ENCODE peak calls at places on chromosomes 6 and 20, in seven cellular contexts. K is cardiac muscle cell, T is skeletal muscle cell, H is astrocyte of the spinal cord, Q is fibroblast of pulmonary artery, V is lung, Z is AG04450. R is an unnamed sample.

GRCh38 chr20:22807646-22808045 is 223.3 kb upstream of the FOXA2 start:
- DNase-seq in K (no peak), T (no peak), H (no peak), Q (no peak), V (no peak), Z (no peak), R (no peak)

GRCh38 chr20:12152996-12153395 is 235.3 kb downstream of the BTBD3 start:
- DNase-seq in K (no peak), T (peak), H (peak), Q (peak), V (no peak), Z (peak), R (no peak)

GRCh38 chr6:168447282-168447681 is 6.3 kb downstream of the SMOC2 start:
- DNase-seq in K (no peak), T (no peak), H (no peak), Q (no peak), V (no peak), Z (no peak), R (no peak)

GRCh38 chr6:13217206-13217905 is 111.0 kb downstream of the TBC1D7 start:
- DNase-seq in K (peak), T (peak), H (peak), Q (peak), V (no peak), Z (no peak), R (no peak)

GRCh38 chr20:7848351-7848750 is 91.9 kb downstream of the HAO1 start:
- DNase-seq in K (no peak), T (no peak), H (no peak), Q (no peak), V (no peak), Z (no peak), R (no peak)

GRCh38 chr6:158143700-158144099 is 24.4 kb downstream of the SERAC1 start:
- DNase-seq in K (no peak), T (no peak), H (no peak), Q (peak), V (no peak), Z (no peak), R (no peak)

GRCh38 chr20:47785900-47786762 is 850 bp upstream of the SULF2 start:
- DNase-seq in K (peak), T (peak), H (peak), Q (peak), V (peak), Z (no peak), R (peak)

GRCh38 chr20:3166338-3166912 is 6.8 kb upstream of the FASTKD5 start:
- DNase-seq in K (no peak), T (no peak), H (no peak), Q (no peak), V (no peak), Z (no peak), R (no peak)

GRCh38 chr20:16493486-16493885 is 79.8 kb downstream of the KIF16B start:
- DNase-seq in K (no peak), T (no peak), H (no peak), Q (no peak), V (no peak), Z (no peak), R (no peak)

GRCh38 chr6:162999575-163000285 is 272.0 kb downstream of the PACRG start:
- DNase-seq in K (no peak), T (peak), H (peak), Q (peak), V (no peak), Z (no peak), R (no peak)

GRCh38 chr6:79762370-79762769 is 131.2 kb downstream of the SH3BGRL2 start:
- DNase-seq in K (peak), T (no peak), H (peak), Q (peak), V (no peak), Z (no peak), R (no peak)

GRCh38 chr6:152635949-152636674 is 1.1 kb downstream of the SYNE1 start:
- DNase-seq in K (peak), T (no peak), H (peak), Q (peak), V (no peak), Z (no peak), R (no peak)

GRCh38 chr6:160394654-160395035 is 46.5 kb downstream of the SLC22A3 start:
- DNase-seq in K (no peak), T (no peak), H (no peak), Q (no peak), V (no peak), Z (no peak), R (no peak)

GRCh38 chr6:504446-504980 is 113.0 kb downstream of the IRF4 start:
- DNase-seq in K (no peak), T (no peak), H (no peak), Q (no peak), V (no peak), Z (no peak), R (no peak)

GRCh38 chr20:38697306-38697705 is 27.0 kb upstream of the SLC32A1 start:
- DNase-seq in K (no peak), T (no peak), H (no peak), Q (no peak), V (no peak), Z (no peak), R (no peak)

GRCh38 chr6:96520851-96521115 is 823 bp upstream of the UFL1 start:
- DNase-seq in K (no peak), T (no peak), H (no peak), Q (no peak), V (no peak), Z (no peak), R (no peak)

GRCh38 chr6:120774275-120774674 is 560.0 kb downstream of the TBC1D32 start:
- DNase-seq in K (no peak), T (peak), H (peak), Q (peak), V (no peak), Z (no peak), R (no peak)

GRCh38 chr6:3899061-3899460 is 49.9 kb downstream of the FAM50B start:
- DNase-seq in K (no peak), T (no peak), H (no peak), Q (no peak), V (no peak), Z (no peak), R (no peak)

GRCh38 chr6:43077981-43078411 is 1.9 kb downstream of the PTK7 start:
- DNase-seq in K (no peak), T (no peak), H (no peak), Q (peak), V (no peak), Z (no peak), R (no peak)

GRCh38 chr20:23121766-23122095 is 35.6 kb upstream of the CD93 start:
- DNase-seq in K (no peak), T (no peak), H (no peak), Q (no peak), V (no peak), Z (no peak), R (no peak)

GRCh38 chr6:162856885-162857284 is 129.1 kb downstream of the PACRG start:
- DNase-seq in K (peak), T (peak), H (peak), Q (peak), V (no peak), Z (peak), R (peak)

GRCh38 chr6:160792711-160793110 is 90.7 kb downstream of the PLG start:
- DNase-seq in K (no peak), T (no peak), H (no peak), Q (no peak), V (no peak), Z (no peak), R (no peak)

GRCh38 chr20:38195521-38195920 is 30.5 kb upstream of the TGM2 start:
- DNase-seq in K (no peak), T (no peak), H (no peak), Q (no peak), V (no peak), Z (no peak), R (no peak)

GRCh38 chr6:112030965-112031660 is 22.8 kb upstream of the CCN6 start:
- DNase-seq in K (no peak), T (no peak), H (no peak), Q (no peak), V (no peak), Z (no peak), R (no peak)

GRCh38 chr6:119308048-119308570 is 41.5 kb downstream of the MAN1A1 start:
- DNase-seq in K (no peak), T (peak), H (peak), Q (peak), V (no peak), Z (no peak), R (no peak)

GRCh38 chr6:411402-412145 is 20.0 kb downstream of the IRF4 start:
- DNase-seq in K (no peak), T (no peak), H (no peak), Q (no peak), V (no peak), Z (no peak), R (no peak)

GRCh38 chr6:18561006-18561750 is 174.0 kb downstream of the RNF144B start:
- DNase-seq in K (no peak), T (no peak), H (no peak), Q (peak), V (no peak), Z (no peak), R (no peak)

GRCh38 chr20:37564388-37565133 is 36.9 kb upstream of the BLCAP start:
- DNase-seq in K (peak), T (no peak), H (peak), Q (peak), V (no peak), Z (no peak), R (peak)

GRCh38 chr6:99066041-99066440 is 118.3 kb upstream of the FBXL4 start:
- DNase-seq in K (no peak), T (no peak), H (no peak), Q (no peak), V (no peak), Z (no peak), R (no peak)
- H3K4me3 ChIP-seq in K (no peak), T (no peak), H (no peak), Q (no peak), V (no peak), Z (no peak), R (no peak)

GRCh38 chr6:27290065-27290849 is 21.8 kb downstream of the POM121L2 start:
- DNase-seq in K (peak), T (no peak), H (no peak), Q (peak), V (no peak), Z (no peak), R (no peak)
- H3K4me3 ChIP-seq in K (peak), T (peak), H (no peak), Q (peak), V (no peak), Z (no peak), R (no peak)

GRCh38 chr6:12116264-12116800 is 104.2 kb downstream of the HIVEP1 start:
- DNase-seq in K (no peak), T (no peak), H (no peak), Q (no peak), V (no peak), Z (no peak), R (no peak)
- H3K4me3 ChIP-seq in K (no peak), T (no peak), H (no peak), Q (no peak), V (no peak), Z (no peak), R (no peak)

DNA sequence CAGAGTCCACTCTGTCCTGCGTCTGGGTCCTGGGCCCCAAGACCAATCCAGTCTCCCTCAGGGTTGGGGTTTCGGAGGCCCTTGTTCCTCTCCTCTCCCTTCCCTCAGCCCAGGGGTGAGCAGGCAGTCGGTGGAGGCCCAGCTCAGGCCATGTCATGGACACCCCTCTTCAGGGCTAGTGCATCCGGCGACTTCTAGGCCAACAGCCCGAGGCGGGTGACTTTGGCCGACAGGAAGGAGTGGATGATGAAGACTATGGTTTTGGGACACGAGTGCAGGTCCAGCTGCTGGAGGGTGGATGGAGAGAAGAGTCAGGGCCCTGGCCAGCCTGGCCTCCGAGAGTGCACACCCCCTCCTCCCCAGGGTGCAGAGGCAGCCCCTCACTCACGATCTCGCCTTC is 7.0 kb upstream of the CDK5RAP1 start:
- DNase-seq in K (no peak), T (no peak), H (no peak), Q (no peak), V (no peak), Z (no peak), R (no peak)
- H3K4me3 ChIP-seq in K (no peak), T (no peak), H (no peak), Q (no peak), V (no peak), Z (no peak), R (no peak)

GRCh38 chr20:52311209-52311794 is 119.7 kb upstream of the ZFP64 start:
- DNase-seq in K (peak), T (no peak), H (no peak), Q (no peak), V (no peak), Z (no peak), R (no peak)

GRCh38 chr20:52318601-52319000 is 127.0 kb upstream of the ZFP64 start:
- DNase-seq in K (no peak), T (no peak), H (no peak), Q (no peak), V (no peak), Z (no peak), R (no peak)

GRCh38 chr20:52312131-52312729 is 120.7 kb upstream of the ZFP64 start:
- DNase-seq in K (peak), T (peak), H (peak), Q (peak), V (peak), Z (peak), R (peak)

DNA sequence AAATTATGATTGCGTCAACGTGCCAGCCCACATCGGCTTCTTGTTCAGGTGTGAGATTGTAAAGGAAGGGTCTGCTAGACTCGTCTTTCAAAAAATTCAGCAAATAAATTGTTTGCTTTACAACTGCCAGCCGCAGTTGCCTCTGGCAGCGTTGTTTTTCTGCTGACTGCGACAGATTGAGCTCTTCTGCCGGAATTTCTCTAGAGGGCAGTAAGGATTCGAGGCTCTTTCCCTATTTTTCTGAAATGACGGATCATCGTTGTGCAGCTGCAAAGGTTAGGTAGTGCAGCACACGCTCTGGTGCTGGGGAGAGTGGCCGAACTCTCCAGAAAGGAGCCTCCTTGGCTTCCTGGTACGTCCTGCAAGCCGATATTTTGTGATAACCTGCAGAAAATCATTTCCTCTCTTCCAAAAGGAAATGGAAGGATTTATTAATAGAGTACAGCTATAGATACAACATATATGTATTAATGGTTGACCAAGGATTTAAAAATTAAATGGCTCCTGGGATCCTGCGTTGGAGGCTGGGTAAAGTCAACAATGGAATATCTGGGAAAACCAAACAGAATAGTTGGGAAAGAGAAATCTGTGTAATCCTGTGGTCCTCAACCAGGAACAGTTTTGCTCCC is 121.9 kb upstream of the ZFP64 start:
- DNase-seq in K (peak), T (no peak), H (peak), Q (peak), V (no peak), Z (no peak), R (peak)
- H3K4me3 ChIP-seq in K (no peak), T (no peak), H (no peak), Q (no peak), V (no peak), Z (no peak), R (no peak)

GRCh38 chr20:62155428-62156253 is 12.1 kb downstream of the SS18L1 start:
- DNase-seq in K (no peak), T (no peak), H (no peak), Q (no peak), V (no peak), Z (no peak), R (no peak)
- H3K4me3 ChIP-seq in K (no peak), T (no peak), H (no peak), Q (no peak), V (no peak), Z (no peak), R (no peak)

GRCh38 chr6:87925373-87926060 is 122.1 kb upstream of the SPACA1 start:
- DNase-seq in K (no peak), T (no peak), H (no peak), Q (no peak), V (no peak), Z (no peak), R (no peak)
- H3K4me3 ChIP-seq in K (no peak), T (no peak), H (no peak), Q (no peak), V (no peak), Z (no peak), R (no peak)

GRCh38 chr6:83870649-83871048 is 11.2 kb downstream of the CYB5R4 start:
- DNase-seq in K (no peak), T (no peak), H (no peak), Q (no peak), V (no peak), Z (no peak), R (no peak)
- H3K4me3 ChIP-seq in K (no peak), T (no peak), H (no peak), Q (no peak), V (no peak), Z (no peak), R (no peak)

GRCh38 chr6:129314575-129314974 is 395.4 kb downstream of the ARHGAP18 start:
- DNase-seq in K (no peak), T (no peak), H (no peak), Q (no peak), V (no peak), Z (no peak), R (no peak)
- H3K4me3 ChIP-seq in K (no peak), T (no peak), H (no peak), Q (no peak), V (no peak), Z (no peak), R (no peak)